ENCODE peak calls at places on chromosome 7, in five cellular contexts. J, L, T, Y and K are unnamed samples.

GRCh38 chr7:23468721-23469149 is 1.6 kb downstream of the IGF2BP3 start:
- DNase-seq in Y (no peak), L (no peak), J (no peak), T (no peak), K (no peak)

GRCh38 chr7:16034353-16034752 is 347.9 kb upstream of the MEOX2 start:
- DNase-seq in L (no peak), Y (no peak), J (no peak), T (no peak), K (no peak)

GRCh38 chr7:95609277-95609971 is 13.1 kb upstream of the PDK4 start:
- DNase-seq in Y (no peak), T (no peak), J (no peak), L (peak), K (no peak)

GRCh38 chr7:149285581-149285975 is 23.6 kb downstream of the ZNF783 start:
- DNase-seq in L (no peak), T (no peak), Y (no peak), J (no peak), K (peak)

GRCh38 chr7:132053871-132054270 is 497.4 kb upstream of the PODXL start:
- DNase-seq in Y (no peak), L (no peak), J (no peak), T (no peak), K (no peak)

GRCh38 chr7:114087674-114088539 is 169.1 kb upstream of the PPP1R3A start:
- DNase-seq in J (no peak), L (no peak), T (no peak), Y (no peak), K (peak)

GRCh38 chr7:92916751-92917369 is 80.5 kb upstream of the CDK6 start:
- DNase-seq in L (peak), J (no peak), Y (no peak), T (peak), K (no peak)

GRCh38 chr7:47846117-47846836 is 102.0 kb downstream of the PKD1L1 start:
- DNase-seq in L (no peak), Y (no peak), T (no peak), J (no peak), K (no peak)

GRCh38 chr7:85479918-85480658 is 293.2 kb upstream of the SEMA3D start:
- DNase-seq in J (no peak), T (no peak), L (no peak), Y (no peak), K (no peak)

GRCh38 chr7:763762-764161 is 36.7 kb upstream of the PRKAR1B start:
- DNase-seq in T (no peak), L (no peak), Y (no peak), J (no peak), K (no peak)

DNA sequence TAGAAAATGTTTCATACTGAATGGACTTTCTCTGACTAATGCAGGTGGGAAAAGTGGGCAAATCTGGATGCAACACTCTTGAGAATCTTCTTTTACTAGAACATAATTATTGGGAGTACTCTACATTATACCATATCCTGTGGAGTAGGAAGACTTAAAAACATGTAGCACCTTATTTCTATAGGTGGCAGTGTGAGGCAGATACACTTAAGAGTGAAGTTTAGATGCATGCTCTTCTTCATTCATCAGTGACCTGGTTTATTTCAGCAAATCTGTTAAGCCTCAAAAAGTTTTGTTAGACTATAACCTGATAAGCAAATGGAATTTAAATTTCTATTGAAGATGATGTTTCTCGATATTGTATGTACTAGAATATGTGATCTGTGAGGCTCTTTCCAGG is 1087.1 kb upstream of the LRRN3 start:
- DNase-seq in T (no peak), L (no peak), Y (no peak), J (no peak), K (no peak)
- TF ChIP-seq SUZ12 in T (no peak), L (no peak), Y (no peak), J (no peak), K (no peak)

DNA sequence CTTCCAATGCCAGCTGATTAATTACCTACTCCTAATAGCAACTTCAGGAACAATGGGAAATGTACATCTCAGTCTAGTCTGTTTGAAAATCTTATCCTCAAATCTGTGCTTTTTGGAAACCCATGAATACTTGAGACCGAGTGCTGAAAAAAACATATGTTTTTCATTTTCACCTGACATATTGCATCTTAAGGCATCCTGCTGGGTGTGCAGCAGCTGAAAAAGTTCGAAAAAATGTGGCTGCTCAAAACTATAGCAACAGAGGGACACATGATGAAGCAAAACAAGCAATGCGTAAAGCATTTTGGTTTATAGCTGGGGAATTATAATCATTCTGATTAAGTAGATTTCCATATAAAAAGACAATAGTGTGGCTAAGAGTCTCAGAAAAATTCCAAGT is 218.0 kb downstream of the CREB5 start:
- DNase-seq in T (no peak), Y (no peak), L (no peak), J (no peak), K (no peak)
- TF ChIP-seq SUZ12 in T (no peak), Y (no peak), L (no peak), J (no peak), K (no peak)

DNA sequence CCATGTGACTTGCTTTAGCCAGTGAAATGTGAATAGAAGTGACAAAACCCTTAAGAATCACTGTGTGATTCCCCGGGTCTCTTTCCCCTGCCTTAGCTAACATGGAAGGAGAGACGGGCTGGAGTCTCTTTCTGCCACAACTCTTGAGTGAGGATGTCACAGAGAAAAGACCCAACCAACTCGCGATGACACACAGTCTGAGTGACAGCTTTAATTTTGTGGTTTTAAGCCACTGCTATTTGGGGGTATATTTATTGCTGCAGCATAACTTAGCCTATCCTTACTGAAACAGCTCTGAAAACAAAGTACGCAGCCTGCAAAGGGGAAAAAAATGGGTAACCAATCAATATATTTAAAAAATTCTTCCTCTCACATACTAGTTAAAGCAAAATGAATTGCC is 319.4 kb downstream of the CALN1 start:
- DNase-seq in L (no peak), T (no peak), J (no peak), Y (no peak), K (no peak)
- TF ChIP-seq SUZ12 in L (no peak), T (no peak), J (no peak), Y (no peak), K (no peak)

DNA sequence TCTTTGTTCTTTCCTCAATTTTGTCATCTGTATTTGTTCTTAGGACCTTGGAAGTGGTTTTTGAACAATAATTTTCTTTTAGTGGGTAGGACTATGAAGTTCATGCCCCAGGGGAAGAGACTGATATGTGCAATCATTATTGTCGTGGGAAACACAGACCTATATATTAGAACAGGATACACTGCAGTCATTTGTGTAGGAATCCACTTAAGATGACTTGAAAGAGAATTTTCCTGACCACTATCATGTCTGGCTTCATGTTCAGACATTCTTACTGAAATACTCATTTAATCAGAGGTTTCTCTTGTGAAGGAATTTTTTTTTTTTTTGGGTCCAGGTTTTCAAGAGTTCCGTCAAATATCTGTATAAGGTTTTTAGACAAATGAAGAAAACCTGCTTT is 163.6 kb downstream of the SUGCT start:
- DNase-seq in L (no peak), T (no peak), J (no peak), Y (no peak), K (no peak)
- TF ChIP-seq SUZ12 in L (no peak), T (no peak), J (no peak), Y (no peak), K (no peak)

GRCh38 chr7:102044641-102044983 is 227.2 kb downstream of the CUX1 start:
- DNase-seq in J (no peak), L (no peak), T (no peak), Y (no peak), K (no peak)

GRCh38 chr7:102046373-102047117 is 229.1 kb downstream of the CUX1 start:
- DNase-seq in T (no peak), J (no peak), L (no peak), Y (no peak), K (no peak)

GRCh38 chr7:102047167-102047566 is 229.7 kb downstream of the CUX1 start:
- DNase-seq in Y (no peak), J (no peak), L (no peak), T (no peak), K (no peak)

GRCh38 chr7:102045681-102046372 is 228.4 kb downstream of the CUX1 start:
- DNase-seq in Y (no peak), L (no peak), T (no peak), J (peak), K (no peak)

GRCh38 chr7:102044984-102045673 is 227.7 kb downstream of the CUX1 start:
- DNase-seq in T (no peak), J (no peak), Y (no peak), L (no peak), K (peak)
- TF ChIP-seq SUZ12 in T (no peak), J (no peak), Y (no peak), L (no peak), K (no peak)

DNA sequence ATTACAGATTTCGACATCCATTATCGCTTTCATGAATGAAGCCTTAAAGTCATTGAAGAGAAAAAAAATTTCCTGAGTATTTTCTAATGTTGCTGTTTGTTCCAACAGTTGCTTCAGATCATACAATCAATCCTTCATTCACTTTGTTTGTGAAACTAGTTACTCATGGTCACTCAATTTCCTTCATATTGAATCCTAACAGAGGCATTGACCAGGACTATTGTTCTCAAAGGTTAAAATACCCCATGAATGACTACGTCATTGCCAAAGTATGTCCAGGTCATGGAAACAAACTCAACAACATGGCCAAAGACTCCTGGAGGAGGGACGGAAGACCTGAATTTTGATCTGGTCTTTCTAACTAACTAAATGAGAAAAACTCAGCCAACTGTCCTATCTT is 54.0 kb upstream of the ABCB5 start:
- DNase-seq in L (peak), Y (no peak), T (peak), J (no peak), K (no peak)
- TF ChIP-seq SUZ12 in L (no peak), Y (no peak), T (no peak), J (no peak), K (no peak)

DNA sequence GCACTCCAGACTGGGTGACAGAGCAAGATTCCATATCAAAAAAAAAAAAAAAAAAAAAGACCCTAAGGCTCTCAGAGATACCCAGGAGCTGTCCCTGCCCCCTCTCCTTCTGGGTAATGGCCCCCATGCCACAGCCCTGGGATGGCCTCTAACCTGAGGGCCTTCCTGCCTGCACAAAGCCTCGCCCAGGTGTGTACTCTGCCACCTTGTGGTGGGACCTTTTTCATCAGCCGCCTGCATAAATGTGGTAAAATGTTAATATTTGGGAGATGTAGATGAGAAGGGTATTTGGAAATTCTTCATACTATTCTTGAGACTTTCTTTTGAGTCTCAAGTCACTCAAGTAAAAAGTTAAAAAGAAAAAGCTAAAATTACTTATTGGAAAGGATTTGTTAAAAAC is 46.3 kb upstream of the RNF216 start:
- DNase-seq in L (peak), T (peak), J (no peak), Y (no peak), K (no peak)
- TF ChIP-seq SUZ12 in L (no peak), T (no peak), J (no peak), Y (no peak), K (no peak)

GRCh38 chr7:142853739-142854504 is 954 bp upstream of the EPHB6 start:
- DNase-seq in L (peak), Y (peak), T (peak), J (no peak), K (peak)
- TF ChIP-seq SUZ12 in L (no peak), Y (no peak), T (no peak), J (no peak), K (no peak)

GRCh38 chr7:25889765-25890164 is 262.2 kb upstream of the NFE2L3 start:
- DNase-seq in T (no peak), J (no peak), Y (no peak), L (no peak), K (no peak)
- TF ChIP-seq SUZ12 in T (no peak), J (no peak), Y (no peak), L (no peak), K (no peak)

GRCh38 chr7:118324790-118325449 is 100.4 kb downstream of the ANKRD7 start:
- DNase-seq in Y (no peak), J (no peak), T (no peak), L (no peak), K (no peak)

GRCh38 chr7:118328505-118329211 is 104.2 kb downstream of the ANKRD7 start:
- DNase-seq in T (no peak), L (no peak), Y (no peak), J (no peak), K (no peak)

GRCh38 chr7:118330373-118330772 is 105.9 kb downstream of the ANKRD7 start:
- DNase-seq in Y (no peak), J (no peak), L (no peak), T (no peak), K (no peak)

GRCh38 chr7:118325450-118325808 is 100.9 kb downstream of the ANKRD7 start:
- DNase-seq in Y (no peak), J (no peak), T (no peak), L (no peak), K (no peak)

DNA sequence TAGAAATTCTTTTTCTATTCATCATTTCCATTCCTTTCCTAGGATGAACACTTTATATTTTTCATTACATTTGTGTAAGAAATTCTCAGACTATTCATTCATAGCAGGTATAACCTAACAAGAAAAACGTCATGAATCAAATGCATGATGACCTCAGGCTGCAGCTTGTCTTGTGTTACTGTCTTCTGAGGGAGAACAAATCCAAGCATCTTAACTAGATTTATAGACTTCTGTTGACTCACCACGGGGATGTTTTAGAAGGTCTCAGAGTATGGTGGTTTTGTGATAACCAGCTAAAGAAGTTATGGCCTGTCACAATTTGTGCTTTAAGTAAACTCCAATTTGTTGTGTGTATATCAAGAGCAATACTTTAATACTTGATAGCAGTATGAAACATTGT is 102.7 kb downstream of the ANKRD7 start:
- DNase-seq in J (no peak), Y (no peak), T (no peak), L (no peak), K (no peak)
- TF ChIP-seq SUZ12 in J (no peak), Y (no peak), T (no peak), L (no peak), K (no peak)